ENCODE peak calls at places on chromosomes 3 and 15, in four cellular contexts. M is transverse colon, Z is K562, L is stomach. A is an unnamed sample.

GRCh38 chr3:130892759-130893239 is 1.1 kb upstream of the ATP2C1 start:
- DNase-seq in Z (peak; percentile 39), L (peak; percentile 74), M (peak; percentile 75), A (peak; percentile 86)

GRCh38 chr3:105398407-105398806 is 31.7 kb downstream of the ALCAM start:
- DNase-seq in L (no peak), Z (no peak), M (no peak), A (no peak)

GRCh38 chr15:28079313-28079969 is 19.7 kb downstream of the OCA2 start:
- DNase-seq in M (no peak), L (no peak), Z (no peak), A (no peak)

GRCh38 chr15:52673312-52673711 is 5.9 kb downstream of the ATOSA start:
- DNase-seq in Z (no peak), M (no peak), L (no peak), A (no peak)

GRCh38 chr3:14118400-14119165 is 6.1 kb downstream of the CHCHD4 start:
- DNase-seq in M (no peak), L (no peak), Z (peak; percentile 13), A (no peak)

GRCh38 chr3:128297401-128298138 is 144.3 kb downstream of the EEFSEC start:
- DNase-seq in L (peak; percentile 35), Z (no peak), M (peak; percentile 20), A (no peak)

GRCh38 chr3:14536837-14537589 is 3.1 kb downstream of the GRIP2 start:
- DNase-seq in Z (no peak), L (no peak), M (no peak), A (no peak)

GRCh38 chr15:74635228-74635627 is 19.6 kb downstream of the CLK3 start:
- DNase-seq in L (peak; percentile 72), Z (peak; percentile 77), M (peak; percentile 77), A (peak; percentile 62)

GRCh38 chr3:57691411-57692133 is 1.3 kb downstream of the DENND6A start:
- DNase-seq in M (no peak), Z (no peak), L (no peak), A (no peak)

GRCh38 chr3:78096488-78097255 is 1056.8 kb downstream of the ROBO2 start:
- DNase-seq in Z (no peak), L (no peak), M (no peak), A (no peak)

GRCh38 chr3:111610189-111610588 is 15.0 kb upstream of the ZBED2 start:
- DNase-seq in Z (no peak), L (no peak), M (no peak), A (no peak)

GRCh38 chr3:141789281-141789680 is 26.1 kb downstream of the GRK7 start:
- DNase-seq in M (no peak), L (no peak), Z (peak; percentile 86), A (no peak)

GRCh38 chr3:81352867-81353266 is 408.6 kb downstream of the GBE1 start:
- DNase-seq in M (no peak), Z (no peak), L (no peak), A (no peak)

GRCh38 chr3:69181592-69182211 is 59.3 kb upstream of the LMOD3 start:
- DNase-seq in L (no peak), Z (no peak), M (peak; percentile 20), A (peak; percentile 25)

GRCh38 chr3:57060089-57060829 is at the start of gene SPATA12:
- DNase-seq in L (peak; percentile 76), Z (peak; percentile 38), M (peak; percentile 85), A (peak; percentile 17)

GRCh38 chr3:177787279-177788041 is 590.2 kb upstream of the TBL1XR1 start:
- DNase-seq in L (no peak), M (no peak), Z (no peak), A (no peak)

GRCh38 chr3:58434990-58435389 is 1.4 kb upstream of the PDHB start:
- DNase-seq in Z (no peak), L (no peak), M (no peak), A (no peak)

GRCh38 chr3:78258798-78259197 is 1218.9 kb downstream of the ROBO2 start:
- DNase-seq in L (no peak), Z (no peak), M (no peak), A (no peak)

GRCh38 chr15:74317820-74318375 is 49.5 kb downstream of the CYP11A1 start:
- DNase-seq in Z (no peak), M (peak; percentile 43), L (no peak), A (peak; percentile 80)

GRCh38 chr3:47113669-47114365 is 50.1 kb downstream of the SETD2 start:
- DNase-seq in L (no peak), M (no peak), Z (no peak), A (no peak)

GRCh38 chr15:43150171-43150929 is 17.0 kb downstream of the TMEM62 start:
- DNase-seq in Z (peak; percentile 61), L (no peak), M (no peak), A (no peak)

GRCh38 chr15:65072027-65072426 is 4.2 kb upstream of the RASL12 start:
- DNase-seq in Z (no peak), M (no peak), L (no peak), A (no peak)

GRCh38 chr15:64379216-64379960 is 1.9 kb downstream of the PCLAF start:
- DNase-seq in M (no peak), L (no peak), Z (no peak), A (no peak)

GRCh38 chr15:57114070-57114469 is 195.6 kb downstream of the TCF12 start:
- DNase-seq in L (no peak), M (peak; percentile 23), Z (no peak), A (no peak)

GRCh38 chr3:183330881-183331280 is 77.8 kb downstream of the B3GNT5 start:
- DNase-seq in Z (peak; percentile 41), L (no peak), M (no peak), A (no peak)

GRCh38 chr3:17638351-17638750 is 104.1 kb downstream of the TBC1D5 start:
- DNase-seq in M (no peak), Z (no peak), L (no peak), A (no peak)

GRCh38 chr3:119333773-119334492 is 39.8 kb downstream of the ARHGAP31 start:
- DNase-seq in Z (no peak), M (no peak), L (no peak), A (no peak)

GRCh38 chr15:69719527-69719926 is 266.9 kb downstream of the RPLP1 start:
- DNase-seq in L (peak; percentile 32), M (peak; percentile 44), Z (no peak), A (peak; percentile 29)

GRCh38 chr3:197026481-197026866 is 3.1 kb downstream of the MELTF start:
- DNase-seq in L (no peak), M (no peak), Z (no peak), A (no peak)

GRCh38 chr3:8529197-8529637 is 27.6 kb downstream of the LMCD1 start:
- DNase-seq in M (no peak), Z (no peak), L (no peak), A (no peak)

GRCh38 chr15:60893886-60894285 is 335.2 kb downstream of the RORA start:
- DNase-seq in Z (no peak), M (no peak), L (no peak), A (no peak)

GRCh38 chr15:100769043-100769974 is 110.3 kb upstream of the ALDH1A3 start:
- DNase-seq in M (no peak), L (no peak), Z (no peak), A (no peak)

GRCh38 chr3:32296251-32297204 is 58.0 kb downstream of the CMTM8 start:
- DNase-seq in L (peak; percentile 65), M (peak; percentile 63), Z (peak; percentile 85), A (peak; percentile 24)

GRCh38 chr3:139710212-139710611 is 32.4 kb upstream of the NMNAT3 start:
- DNase-seq in L (no peak), M (no peak), Z (no peak), A (no peak)

GRCh38 chr3:100783619-100784018 is 74.3 kb downstream of the TFG start:
- DNase-seq in Z (no peak), L (no peak), M (no peak), A (no peak)

GRCh38 chr15:39270976-39271375 is 309.9 kb upstream of the THBS1 start:
- DNase-seq in M (no peak), Z (no peak), L (no peak), A (no peak)
- TF ChIP-seq POLR2A in M (no peak), Z (no peak), L (no peak), A (no peak)

GRCh38 chr15:29470794-29471193 is 201.2 kb upstream of the NSMCE3 start:
- DNase-seq in L (no peak), Z (no peak), M (peak; percentile 39), A (no peak)

GRCh38 chr15:29471306-29471705 is 201.7 kb upstream of the NSMCE3 start:
- DNase-seq in L (no peak), M (no peak), Z (no peak), A (no peak)

GRCh38 chr15:29468899-29469298 is 199.3 kb upstream of the NSMCE3 start:
- DNase-seq in M (no peak), L (no peak), Z (no peak), A (no peak)

GRCh38 chr15:29471757-29472156 is 202.1 kb upstream of the NSMCE3 start:
- DNase-seq in M (no peak), L (no peak), Z (no peak), A (no peak)

GRCh38 chr15:29470311-29470710 is 200.7 kb upstream of the NSMCE3 start:
- DNase-seq in Z (no peak), L (no peak), M (no peak), A (no peak)
- H3K27ac ChIP-seq in Z (no peak overlapping the region), L (no peak overlapping the region), M (no peak overlapping the region), A (no peak overlapping the region)

DNA sequence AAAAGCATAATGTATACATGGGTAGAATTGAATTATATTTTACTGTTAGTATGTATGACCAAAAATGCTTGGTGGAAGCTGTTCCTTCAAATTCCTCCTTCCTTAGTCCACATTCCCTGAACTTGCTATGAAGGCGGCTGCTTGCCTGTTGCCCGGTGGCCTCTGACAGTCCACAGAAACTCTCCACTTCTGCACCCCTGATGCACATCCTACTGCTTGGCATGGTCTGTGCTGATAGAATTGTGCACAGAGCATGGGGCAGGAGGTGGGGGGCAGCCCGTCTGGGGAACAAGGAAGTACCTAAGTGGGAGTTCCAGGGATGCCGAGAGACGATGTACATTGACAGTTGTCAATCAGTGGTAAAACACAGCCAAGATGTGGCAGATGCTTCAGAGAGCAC is 33.7 kb upstream of the GABRB3 start:
- DNase-seq in Z (no peak), L (no peak), M (no peak), A (no peak)
- TF ChIP-seq EP300 in Z (no peak), L (no peak), M (no peak), A (no peak)

GRCh38 chr3:48503406-48504050 is 446 bp downstream of the SHISA5 start:
- DNase-seq in Z (peak; percentile 42), L (peak; percentile 54), M (peak; percentile 34), A (peak; percentile 50)
- TF ChIP-seq POLR2A in Z (peak; percentile 28), L (no peak), M (no peak), A (no peak)

GRCh38 chr15:53833134-53833624 is 73.7 kb upstream of the WDR72 start:
- DNase-seq in M (no peak), Z (no peak), L (peak; percentile 41), A (peak; percentile 12)
- H3K27ac ChIP-seq in M (no peak overlapping the region), Z (no peak overlapping the region), L (peak overlapping the region; percentile 52), A (no peak overlapping the region)

GRCh38 chr15:77474987-77475385 is 54.3 kb downstream of the HMG20A start:
- DNase-seq in Z (no peak), L (no peak), M (no peak), A (no peak)
- TF ChIP-seq EP300 in Z (no peak), L (no peak), M (no peak), A (no peak)